ENCODE peak calls at places on chromosomes 11 and 22, in four cellular contexts. One of them, this sample, is unnamed.

GRCh38 chr22:49197986-49198704 is 629.5 kb downstream of the BRD1 start:
- DNase-seq in endothelial cell: no peak
- DNase-seq in astrocyte of the spinal cord: no peak
- DNase-seq in AG04449: no peak
- DNase-seq in this sample: no peak

GRCh38 chr11:67238894-67239794 is 27.1 kb upstream of the GRK2 start:
- DNase-seq in endothelial cell: no peak
- DNase-seq in astrocyte of the spinal cord: no peak
- DNase-seq in AG04449: no peak
- DNase-seq in this sample: no peak

GRCh38 chr11:66749091-66749490 is 20.1 kb upstream of the SPTBN2 start:
- DNase-seq in endothelial cell: no peak
- DNase-seq in astrocyte of the spinal cord: peak; percentile 9
- DNase-seq in AG04449: no peak
- DNase-seq in this sample: no peak

GRCh38 chr11:111064118-111064517 is 181.4 kb upstream of the POU2AF2 start:
- DNase-seq in endothelial cell: no peak
- DNase-seq in astrocyte of the spinal cord: peak; percentile 90
- DNase-seq in AG04449: peak; percentile 4
- DNase-seq in this sample: no peak

GRCh38 chr11:2776351-2777061 is 76.7 kb upstream of the KCNQ1OT1 start:
- DNase-seq in endothelial cell: peak; percentile 1
- DNase-seq in astrocyte of the spinal cord: no peak
- DNase-seq in AG04449: no peak
- DNase-seq in this sample: peak; percentile 34

GRCh38 chr11:61118004-61118403 is 15.7 kb downstream of the CD5 start:
- DNase-seq in endothelial cell: no peak
- DNase-seq in astrocyte of the spinal cord: no peak
- DNase-seq in AG04449: no peak
- DNase-seq in this sample: no peak

GRCh38 chr22:44575344-44576268 is 77.6 kb upstream of the RTL6 start:
- DNase-seq in endothelial cell: no peak
- DNase-seq in astrocyte of the spinal cord: no peak
- DNase-seq in AG04449: no peak
- DNase-seq in this sample: no peak

GRCh38 chr11:63639195-63639832 is 25.1 kb upstream of the PLAAT3 start:
- DNase-seq in endothelial cell: no peak
- DNase-seq in astrocyte of the spinal cord: peak; percentile 33
- DNase-seq in AG04449: no peak
- DNase-seq in this sample: no peak

GRCh38 chr11:18408558-18409242 is 3.4 kb upstream of the LDHC start:
- DNase-seq in endothelial cell: no peak
- DNase-seq in astrocyte of the spinal cord: peak; percentile 15
- DNase-seq in AG04449: no peak
- DNase-seq in this sample: no peak

GRCh38 chr11:84890706-84891105 is 736.4 kb downstream of the DLG2 start:
- DNase-seq in endothelial cell: no peak
- DNase-seq in astrocyte of the spinal cord: no peak
- DNase-seq in AG04449: no peak
- DNase-seq in this sample: no peak

GRCh38 chr22:48577691-48578090 is 1250.0 kb downstream of the BRD1 start:
- DNase-seq in endothelial cell: no peak
- DNase-seq in astrocyte of the spinal cord: no peak
- DNase-seq in AG04449: no peak
- DNase-seq in this sample: no peak

GRCh38 chr11:110513521-110514450 is 84.0 kb downstream of the FDX1 start:
- DNase-seq in endothelial cell: no peak
- DNase-seq in astrocyte of the spinal cord: no peak
- DNase-seq in AG04449: no peak
- DNase-seq in this sample: no peak

GRCh38 chr22:38766076-38766777 is 10.4 kb upstream of the SUN2 start:
- DNase-seq in endothelial cell: peak; percentile 76
- DNase-seq in astrocyte of the spinal cord: peak; percentile 47
- DNase-seq in AG04449: no peak
- DNase-seq in this sample: no peak

GRCh38 chr11:131691558-131692041 is 321.2 kb downstream of the NTM start:
- DNase-seq in endothelial cell: peak; percentile 83
- DNase-seq in astrocyte of the spinal cord: no peak
- DNase-seq in AG04449: no peak
- DNase-seq in this sample: no peak

GRCh38 chr11:2179516-2179915 is 7.9 kb upstream of the TH start:
- DNase-seq in endothelial cell: no peak
- DNase-seq in astrocyte of the spinal cord: no peak
- DNase-seq in AG04449: no peak
- DNase-seq in this sample: no peak

GRCh38 chr11:9250139-9250582 is 15.0 kb downstream of the DENND5A start:
- DNase-seq in endothelial cell: no peak
- DNase-seq in astrocyte of the spinal cord: peak; percentile 35
- DNase-seq in AG04449: no peak
- DNase-seq in this sample: no peak

GRCh38 chr11:36550385-36551115 is 17.3 kb upstream of the RAG1 start:
- DNase-seq in endothelial cell: no peak
- DNase-seq in astrocyte of the spinal cord: no peak
- DNase-seq in AG04449: no peak
- DNase-seq in this sample: no peak

GRCh38 chr22:27399161-27399560 is 402.4 kb downstream of the MN1 start:
- DNase-seq in endothelial cell: no peak
- DNase-seq in astrocyte of the spinal cord: no peak
- DNase-seq in AG04449: no peak
- DNase-seq in this sample: no peak

GRCh38 chr11:11977206-11977938 is 31.1 kb downstream of the DKK3 start:
- DNase-seq in endothelial cell: peak; percentile 25
- DNase-seq in astrocyte of the spinal cord: peak; percentile 90
- DNase-seq in AG04449: peak; percentile 70
- DNase-seq in this sample: peak; percentile 19

GRCh38 chr11:72326151-72326842 is 82.3 kb upstream of the PHOX2A start:
- DNase-seq in endothelial cell: no peak
- DNase-seq in astrocyte of the spinal cord: peak; percentile 39
- DNase-seq in AG04449: peak; percentile 26
- DNase-seq in this sample: no peak

GRCh38 chr11:22626573-22627239 is 1.1 kb upstream of the FANCF start:
- DNase-seq in endothelial cell: no peak
- DNase-seq in astrocyte of the spinal cord: no peak
- DNase-seq in AG04449: no peak
- DNase-seq in this sample: no peak

GRCh38 chr11:5040876-5041275 is 5.5 kb upstream of the OR52J3 start:
- DNase-seq in endothelial cell: no peak
- DNase-seq in astrocyte of the spinal cord: no peak
- DNase-seq in AG04449: no peak
- DNase-seq in this sample: no peak

DNA sequence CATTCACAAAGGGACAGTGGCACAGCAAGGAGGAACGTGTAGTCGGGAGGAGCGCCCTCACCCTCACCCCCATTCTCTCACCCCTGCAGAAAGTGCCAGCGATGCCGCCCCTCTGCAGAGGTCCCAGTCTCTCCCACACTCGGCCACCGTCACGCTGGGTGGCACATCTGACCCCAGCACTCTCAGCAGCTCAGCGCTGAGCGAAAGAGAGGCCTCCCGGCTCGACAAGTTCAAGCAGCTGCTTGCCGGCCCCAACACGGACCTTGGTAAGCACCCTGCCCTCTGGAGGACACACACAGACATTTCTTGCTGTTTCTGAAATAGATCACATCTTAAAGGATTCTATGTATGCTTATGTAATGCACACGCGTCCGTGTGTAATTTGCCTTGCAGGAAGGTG is 34.9 kb downstream of the TBC1D22A start:
- DNase-seq in endothelial cell: no peak
- DNase-seq in astrocyte of the spinal cord: peak; percentile 45
- DNase-seq in AG04449: no peak
- DNase-seq in this sample: no peak
- TF ChIP-seq CTCF in endothelial cell: no peak
- TF ChIP-seq CTCF in astrocyte of the spinal cord: peak; percentile 45
- TF ChIP-seq CTCF in AG04449: peak; percentile 34
- TF ChIP-seq CTCF in this sample: no peak

GRCh38 chr11:10663365-10663764 is 30.2 kb downstream of the IRAG1 start:
- DNase-seq in endothelial cell: no peak
- DNase-seq in astrocyte of the spinal cord: no peak
- DNase-seq in AG04449: no peak
- DNase-seq in this sample: no peak
- TF ChIP-seq CTCF in endothelial cell: no peak
- TF ChIP-seq CTCF in astrocyte of the spinal cord: no peak
- TF ChIP-seq CTCF in AG04449: no peak
- TF ChIP-seq CTCF in this sample: no peak

GRCh38 chr11:62359475-62359874 is 22.2 kb downstream of the ASRGL1 start:
- DNase-seq in endothelial cell: no peak
- DNase-seq in astrocyte of the spinal cord: no peak
- DNase-seq in AG04449: no peak
- DNase-seq in this sample: no peak

GRCh38 chr11:62352355-62353336 is 15.4 kb downstream of the ASRGL1 start:
- DNase-seq in endothelial cell: no peak
- DNase-seq in astrocyte of the spinal cord: no peak
- DNase-seq in AG04449: no peak
- DNase-seq in this sample: no peak

GRCh38 chr11:62358273-62358672 is 21.0 kb downstream of the ASRGL1 start:
- DNase-seq in endothelial cell: no peak
- DNase-seq in astrocyte of the spinal cord: no peak
- DNase-seq in AG04449: no peak
- DNase-seq in this sample: no peak

GRCh38 chr11:62353841-62354240 is 16.6 kb downstream of the ASRGL1 start:
- DNase-seq in endothelial cell: no peak
- DNase-seq in astrocyte of the spinal cord: no peak
- DNase-seq in AG04449: no peak
- DNase-seq in this sample: no peak
- TF ChIP-seq CTCF in endothelial cell: no peak
- TF ChIP-seq CTCF in astrocyte of the spinal cord: no peak
- TF ChIP-seq CTCF in AG04449: no peak
- TF ChIP-seq CTCF in this sample: no peak

GRCh38 chr11:35145249-35145648 is 6.3 kb downstream of the CD44 start:
- DNase-seq in endothelial cell: no peak
- DNase-seq in astrocyte of the spinal cord: peak; percentile 80
- DNase-seq in AG04449: no peak
- DNase-seq in this sample: no peak
- TF ChIP-seq CTCF in endothelial cell: no peak
- TF ChIP-seq CTCF in astrocyte of the spinal cord: no peak
- TF ChIP-seq CTCF in AG04449: no peak
- TF ChIP-seq CTCF in this sample: no peak

GRCh38 chr11:79201637-79202347 is 239.0 kb downstream of the TENM4 start:
- DNase-seq in endothelial cell: no peak
- DNase-seq in astrocyte of the spinal cord: no peak
- DNase-seq in AG04449: no peak
- DNase-seq in this sample: no peak
- TF ChIP-seq CTCF in endothelial cell: no peak
- TF ChIP-seq CTCF in astrocyte of the spinal cord: no peak
- TF ChIP-seq CTCF in AG04449: no peak
- TF ChIP-seq CTCF in this sample: no peak

DNA sequence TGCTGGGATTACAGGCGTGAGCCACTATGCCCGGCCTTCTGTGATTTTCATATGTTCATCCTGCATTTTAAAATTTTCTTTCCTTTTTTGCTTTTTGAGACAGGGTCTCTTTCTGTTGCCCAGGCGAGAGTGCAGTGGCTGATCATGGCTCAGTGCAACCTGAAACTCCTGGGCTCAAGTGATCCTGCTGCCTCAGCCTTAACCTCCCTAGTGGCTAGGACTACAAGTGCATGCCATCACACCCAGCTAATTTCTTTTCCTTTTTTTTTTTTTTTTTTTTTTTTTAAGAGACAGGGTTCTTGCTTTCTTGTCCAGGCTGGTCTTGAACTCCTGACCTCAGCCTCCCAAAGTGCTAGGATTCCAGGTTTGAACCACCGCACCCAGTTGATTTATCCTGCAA is 54.1 kb upstream of the WT1 start:
- DNase-seq in endothelial cell: no peak
- DNase-seq in astrocyte of the spinal cord: no peak
- DNase-seq in AG04449: no peak
- DNase-seq in this sample: no peak
- TF ChIP-seq CTCF in endothelial cell: peak; percentile 42
- TF ChIP-seq CTCF in astrocyte of the spinal cord: no peak
- TF ChIP-seq CTCF in AG04449: no peak
- TF ChIP-seq CTCF in this sample: no peak

This sample was measured in CD14-positive monocyte.